ENCODE peak calls at places on chromosomes 12 and 14, in nine cellular contexts. J is IMR-90, X is gastrocnemius medialis, N is lower leg skin, C is stomach, D is endothelial cell of umbilical vein, V is H1, W is adrenal gland, I is A549. M is an unnamed sample.

GRCh38 chr12:43104524-43104923 is 447.5 kb downstream of the ADAMTS20 start:
- DNase-seq in I (no peak), V (no peak), J (peak), W (no peak), X (no peak), D (no peak), N (no peak), C (no peak), M (no peak)

GRCh38 chr12:46523863-46524770 is 151.5 kb upstream of the SLC38A2 start:
- DNase-seq in I (peak), N (no peak), J (peak), W (peak), C (no peak), V (no peak), D (peak), X (no peak), M (no peak)

GRCh38 chr12:24138041-24138440 is 188.6 kb upstream of the SOX5 start:
- DNase-seq in V (no peak), N (no peak), W (no peak), I (no peak), D (no peak), X (no peak), C (no peak), J (no peak), M (no peak)

GRCh38 chr14:28057286-28058011 is 709.1 kb upstream of the FOXG1 start:
- DNase-seq in I (no peak), W (no peak), D (peak), N (no peak), J (no peak), V (no peak), C (no peak), X (no peak), M (no peak)

GRCh38 chr12:54983536-54984102 is 943 bp downstream of the TESPA1 start:
- DNase-seq in V (no peak), W (no peak), I (no peak), X (no peak), N (no peak), C (no peak), D (no peak), J (no peak), M (no peak)

GRCh38 chr14:101118746-101119610 is 215.5 kb upstream of the RTL1 start:
- DNase-seq in J (no peak), D (no peak), I (no peak), X (no peak), C (peak), W (peak), V (peak), N (peak), M (no peak)

GRCh38 chr12:5191803-5192538 is 148.3 kb downstream of the KCNA5 start:
- DNase-seq in J (no peak), W (no peak), X (no peak), V (no peak), N (no peak), D (no peak), C (no peak), I (no peak), M (no peak)

GRCh38 chr12:127479256-127479655 is 787.7 kb upstream of the TMEM132C start:
- DNase-seq in C (no peak), W (no peak), X (no peak), D (no peak), N (no peak), I (no peak), J (no peak), V (peak), M (no peak)

GRCh38 chr14:85766295-85766694 is 236.4 kb downstream of the FLRT2 start:
- DNase-seq in D (no peak), I (no peak), V (no peak), J (no peak), X (no peak), W (no peak), N (no peak), C (no peak), M (no peak)

GRCh38 chr14:49052516-49052915 is 533.7 kb downstream of the RPS29 start:
- DNase-seq in N (no peak), J (peak), W (no peak), V (no peak), D (no peak), I (no peak), C (no peak), X (no peak), M (no peak)

GRCh38 chr14:56666716-56667115 is 87.1 kb downstream of the TMEM260 start:
- DNase-seq in X (no peak), J (peak), C (no peak), I (no peak), N (no peak), D (peak), V (no peak), W (no peak), M (no peak)

GRCh38 chr12:123388218-123388947 is 4.5 kb downstream of the KMT5A start:
- DNase-seq in X (peak), W (peak), D (peak), I (peak), V (peak), N (peak), C (peak), J (peak), M (peak)

GRCh38 chr12:63151061-63151897 is at the start of gene AVPR1A:
- DNase-seq in I (peak), X (peak), D (no peak), V (peak), W (peak), N (peak), C (no peak), J (no peak), M (peak)

GRCh38 chr12:75747572-75747995 is 236.2 kb upstream of the KRR1 start:
- DNase-seq in W (no peak), N (no peak), C (no peak), J (peak), V (no peak), X (no peak), I (no peak), D (no peak), M (no peak)

GRCh38 chr12:80596509-80596908 is 110.9 kb upstream of the MYF6 start:
- DNase-seq in I (no peak), J (no peak), N (no peak), C (no peak), W (no peak), V (no peak), D (no peak), X (no peak), M (no peak)

GRCh38 chr12:5200276-5201087 is 156.8 kb downstream of the KCNA5 start:
- DNase-seq in D (peak), V (peak), W (peak), C (peak), I (peak), J (peak), X (no peak), N (peak), M (peak)

GRCh38 chr12:95918194-95918993 is 24.0 kb downstream of the CCDC38 start:
- DNase-seq in W (peak), C (peak), X (no peak), V (peak), I (peak), J (peak), D (peak), N (peak), M (peak)

GRCh38 chr12:14810953-14811483 is 3.0 kb downstream of the SMCO3 start:
- DNase-seq in I (peak), J (peak), C (no peak), W (peak), X (no peak), N (no peak), V (no peak), D (peak), M (peak)

GRCh38 chr12:23655112-23655511 is 294.4 kb downstream of the SOX5 start:
- DNase-seq in N (no peak), X (no peak), D (no peak), C (no peak), J (no peak), V (no peak), I (no peak), W (no peak), M (no peak)

GRCh38 chr12:10153271-10154144 is 18.4 kb downstream of the OLR1 start:
- DNase-seq in X (peak), D (peak), W (peak), J (peak), N (peak), C (peak), V (peak), I (peak), M (peak)

GRCh38 chr12:6338955-6339761 is 2.7 kb downstream of the TNFRSF1A start:
- DNase-seq in V (no peak), N (no peak), J (no peak), X (no peak), D (peak), W (no peak), I (no peak), C (no peak), M (no peak)

GRCh38 chr12:101829639-101830390 is 944 bp downstream of the GNPTAB start:
- DNase-seq in N (no peak), W (no peak), D (peak), X (no peak), J (no peak), V (no peak), C (peak), I (no peak), M (no peak)

GRCh38 chr12:121404734-121405133 is 4.8 kb downstream of the RNF34 start:
- DNase-seq in N (no peak), W (peak), X (peak), I (no peak), V (no peak), J (no peak), C (peak), D (no peak), M (peak)

GRCh38 chr12:71702590-71702989 is 16.7 kb downstream of the TMEM19 start:
- DNase-seq in C (no peak), X (no peak), W (no peak), D (no peak), J (peak), N (no peak), I (no peak), V (no peak), M (no peak)

GRCh38 chr14:65412881-65413738 is 580 bp downstream of the FUT8 start:
- DNase-seq in D (peak), W (peak), J (peak), N (peak), V (peak), I (peak), X (no peak), C (peak), M (peak)

GRCh38 chr12:29234965-29235364 is 85.9 kb downstream of the FAR2 start:
- DNase-seq in V (no peak), W (no peak), J (peak), X (no peak), I (no peak), C (no peak), N (no peak), D (peak), M (no peak)

GRCh38 chr14:95386536-95386935 is 66.8 kb upstream of the CLMN start:
- DNase-seq in J (no peak), N (no peak), C (no peak), V (no peak), W (no peak), I (no peak), X (no peak), D (no peak), M (no peak)

GRCh38 chr12:79835377-79835843 is 99.5 kb downstream of the PPP1R12A start:
- DNase-seq in N (no peak), V (no peak), X (no peak), D (no peak), I (no peak), C (no peak), W (no peak), J (no peak), M (no peak)

GRCh38 chr14:102795060-102795925 is 18.0 kb downstream of the TRAF3 start:
- DNase-seq in D (peak), W (peak), J (peak), X (peak), C (peak), V (no peak), I (peak), N (peak), M (peak)

GRCh38 chr14:63727231-63727735 is 582 bp downstream of the SGPP1 start:
- DNase-seq in W (peak), V (no peak), D (peak), N (no peak), I (peak), J (peak), C (peak), X (peak), M (peak)

GRCh38 chr12:46555379-46555778 is 182.8 kb upstream of the SLC38A2 start:
- DNase-seq in N (no peak), I (no peak), C (no peak), J (peak), W (no peak), D (no peak), X (no peak), V (no peak), M (no peak)

GRCh38 chr12:114257687-114258086 is 148.3 kb downstream of the TBX5 start:
- DNase-seq in N (no peak), W (no peak), I (no peak), X (no peak), D (no peak), J (no peak), C (no peak), V (no peak), M (no peak)

GRCh38 chr12:27284021-27284420 is 39.9 kb downstream of the STK38L start:
- DNase-seq in V (no peak), J (no peak), N (no peak), X (no peak), D (no peak), C (no peak), W (no peak), I (no peak), M (no peak)

GRCh38 chr14:37597538-37598084 is 2.2 kb downstream of the TTC6 start:
- DNase-seq in W (no peak), C (peak), I (no peak), X (no peak), D (no peak), N (no peak), J (no peak), V (peak), M (no peak)
- TF ChIP-seq CTCF in W (no peak), C (no peak), I (peak), X (no peak), D (peak), N (no peak), J (peak), V (peak), M (peak)

DNA sequence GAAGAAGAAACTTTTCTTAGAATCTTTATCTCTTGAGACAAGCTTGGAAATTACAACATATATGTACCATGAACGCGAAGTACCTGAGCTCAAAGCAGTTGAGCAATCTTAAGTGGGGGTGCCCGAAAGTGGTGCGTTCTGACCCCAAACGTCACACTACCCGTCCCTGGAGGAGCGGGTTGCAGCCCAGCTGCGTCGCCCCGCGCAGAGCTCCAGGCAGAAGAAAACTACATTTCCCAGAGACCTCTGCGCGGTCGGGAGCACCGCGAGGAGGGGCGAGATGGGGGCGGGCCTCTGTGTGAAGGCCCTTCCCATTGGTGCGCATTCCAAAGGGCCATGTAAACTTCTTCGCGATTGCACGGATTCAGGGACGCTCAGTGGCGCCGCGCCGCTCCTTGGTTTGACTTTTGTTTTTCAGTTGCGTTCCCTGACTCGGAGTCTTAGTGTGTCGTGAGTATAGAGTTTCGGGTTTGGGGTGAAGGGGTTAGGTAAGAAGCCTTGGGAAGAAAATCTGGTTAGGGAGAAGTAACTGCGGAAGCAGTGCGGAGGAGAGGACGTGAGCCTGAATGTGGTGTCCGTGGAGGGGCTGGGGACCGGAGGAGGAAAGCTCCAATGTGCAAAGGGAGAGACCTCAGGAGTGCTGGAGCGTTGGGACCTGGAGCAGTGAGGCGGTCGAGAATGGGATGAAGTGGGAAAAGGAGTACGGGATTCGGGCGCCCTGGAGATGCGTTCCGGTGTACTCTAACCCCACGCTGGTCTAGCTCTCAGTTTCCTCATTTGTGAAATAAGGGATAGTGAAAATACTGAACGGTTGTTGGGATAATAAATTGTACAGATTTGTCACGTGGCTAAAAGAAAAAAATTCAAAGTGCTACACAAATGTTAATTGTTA is at the start of gene CCDC77:
- DNase-seq in J (peak), W (peak), X (peak), D (peak), I (peak), C (peak), N (peak), V (peak), M (peak)
- TF ChIP-seq POLR2A in J (no peak), W (no peak), X (peak), D (peak), I (no peak), C (no peak), N (no peak), V (peak), M (no peak)

GRCh38 chr12:93762912-93763311 is 85.7 kb downstream of the CRADD start:
- DNase-seq in D (no peak), W (no peak), N (no peak), C (no peak), X (no peak), I (no peak), J (no peak), V (no peak), M (no peak)

GRCh38 chr12:93763746-93764147 is 86.6 kb downstream of the CRADD start:
- DNase-seq in J (no peak), N (no peak), C (no peak), D (no peak), W (no peak), X (no peak), I (no peak), V (no peak), M (no peak)

GRCh38 chr12:93766371-93766770 is 89.2 kb downstream of the CRADD start:
- DNase-seq in J (no peak), N (no peak), C (no peak), W (no peak), V (no peak), I (no peak), X (no peak), D (no peak), M (no peak)

GRCh38 chr12:93767524-93767863 is 90.3 kb downstream of the CRADD start:
- DNase-seq in V (no peak), J (no peak), X (no peak), I (no peak), D (no peak), N (no peak), C (no peak), W (no peak), M (no peak)

DNA sequence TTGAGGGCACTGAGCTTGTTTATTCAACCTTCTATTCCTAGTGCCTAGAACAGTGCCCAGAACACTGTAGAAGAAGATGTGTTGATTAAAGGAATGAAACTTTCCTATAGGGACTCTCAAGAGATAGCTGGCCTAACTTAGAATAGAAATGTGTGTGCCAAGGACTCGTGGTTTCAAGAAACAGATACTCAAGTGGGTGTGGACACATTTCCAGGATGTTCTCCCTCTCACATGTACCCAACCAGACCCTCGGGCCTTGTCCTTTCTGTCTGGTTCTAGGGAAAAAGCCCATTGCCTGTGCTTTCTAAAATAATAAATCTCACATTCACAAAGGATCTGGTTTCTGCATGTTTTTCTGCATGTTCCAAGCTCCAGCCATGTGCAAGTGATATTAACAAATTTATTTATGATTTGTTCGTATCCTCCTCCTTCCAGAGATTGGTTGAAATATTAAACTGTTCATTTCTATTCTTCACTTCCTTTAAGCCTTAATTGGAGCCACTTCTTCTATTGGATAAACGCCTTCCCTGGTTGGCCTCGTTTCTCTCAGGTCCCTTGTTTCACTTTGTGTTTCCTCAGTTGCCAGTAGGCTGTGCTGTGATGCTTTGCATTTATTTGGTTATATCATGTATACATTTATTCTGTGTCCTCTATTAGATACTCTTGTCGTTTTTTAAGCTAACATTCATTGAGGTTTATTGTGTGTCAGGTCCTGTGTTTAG is 89.8 kb downstream of the CRADD start:
- DNase-seq in D (peak), J (peak), X (peak), I (peak), V (no peak), W (peak), N (no peak), C (no peak), M (no peak)
- TF ChIP-seq CTCF in D (peak), J (peak), X (peak), I (peak), V (no peak), W (peak), N (no peak), C (no peak), M (no peak)

GRCh38 chr12:51589557-51590176 is 1.4 kb upstream of the SCN8A start:
- DNase-seq in N (no peak), V (no peak), W (no peak), D (no peak), J (no peak), X (no peak), C (no peak), I (no peak), M (no peak)

GRCh38 chr12:51589060-51589459 is 2.0 kb upstream of the SCN8A start:
- DNase-seq in W (no peak), N (no peak), D (no peak), C (no peak), I (no peak), J (no peak), X (no peak), V (no peak), M (no peak)

GRCh38 chr12:51592034-51592705 is 1.1 kb downstream of the SCN8A start:
- DNase-seq in N (no peak), D (no peak), C (no peak), X (no peak), I (no peak), V (peak), J (peak), W (no peak), M (no peak)

GRCh38 chr12:51591020-51591901 is at the start of gene SCN8A:
- DNase-seq in I (peak), C (peak), D (peak), W (peak), N (no peak), X (no peak), V (peak), J (peak), M (peak)

DNA sequence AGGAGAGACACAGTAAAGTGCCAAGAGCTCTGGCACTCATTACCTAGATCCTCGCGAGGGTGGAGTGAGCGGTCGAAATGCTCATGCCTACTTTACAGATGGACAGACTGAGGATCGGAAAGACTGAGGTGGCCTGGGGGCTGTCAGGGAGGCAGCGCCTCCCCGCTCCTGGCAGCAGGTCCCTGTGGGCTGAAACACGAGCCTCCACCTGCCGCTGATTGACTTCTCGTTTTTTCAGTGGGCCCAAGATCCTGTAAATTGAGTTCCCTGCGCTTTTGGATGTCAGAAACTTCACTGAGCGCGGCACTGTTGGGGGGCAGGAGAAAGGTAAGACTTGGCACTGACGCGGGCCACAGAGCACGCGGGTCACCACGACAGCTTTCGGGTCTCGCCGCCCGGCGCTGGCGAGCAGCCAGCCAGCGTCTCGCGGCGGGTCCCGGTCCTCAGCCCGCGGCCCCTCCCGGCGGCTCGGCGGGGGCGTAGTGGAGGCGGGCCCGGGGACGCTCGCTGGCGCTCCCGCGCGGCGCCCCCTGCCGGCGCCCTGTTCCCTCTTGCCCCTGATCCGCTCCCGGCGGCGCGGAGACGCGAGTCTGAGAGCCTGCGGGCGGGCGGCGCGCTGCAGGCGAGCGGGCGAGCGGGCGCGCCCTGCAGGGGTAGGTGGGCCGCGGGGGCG is 550 bp upstream of the SCN8A start:
- DNase-seq in I (peak), N (no peak), V (peak), X (no peak), D (peak), C (peak), J (peak), W (peak), M (peak)
- TF ChIP-seq POLR2A in I (no peak), N (no peak), V (no peak), X (no peak), D (no peak), C (no peak), J (no peak), W (no peak), M (no peak)